ENCODE peak calls at places on chromosomes 11 and 22, in five cellular contexts. One of them, this sample, is unnamed.

GRCh38 chr22:44201556-44202129 is 20.9 kb downstream of the PARVG start:
- DNase-seq in frontal cortex: no peak
- DNase-seq in AG08395: no peak
- DNase-seq in amygdala: no peak
- DNase-seq in NCI-H1417 treated with DMSO at 0.1 percent for 48 hours: no peak
- DNase-seq in this sample: no peak

GRCh38 chr11:81907996-81908395 is 825.7 kb downstream of the FAM181B start:
- DNase-seq in NCI-H1417 treated with DMSO at 0.1 percent for 48 hours: no peak
- DNase-seq in frontal cortex: no peak
- DNase-seq in amygdala: no peak
- DNase-seq in AG08395: no peak
- DNase-seq in this sample: no peak

GRCh38 chr11:116707746-116708145 is 65.0 kb downstream of the BUD13 start:
- DNase-seq in AG08395: no peak
- DNase-seq in frontal cortex: no peak
- DNase-seq in amygdala: no peak
- DNase-seq in NCI-H1417 treated with DMSO at 0.1 percent for 48 hours: no peak
- DNase-seq in this sample: no peak

GRCh38 chr11:111303476-111303875 is 5.1 kb downstream of the POU2AF3 start:
- DNase-seq in NCI-H1417 treated with DMSO at 0.1 percent for 48 hours: no peak
- DNase-seq in amygdala: no peak
- DNase-seq in AG08395: no peak
- DNase-seq in frontal cortex: no peak
- DNase-seq in this sample: no peak

GRCh38 chr11:94504689-94505293 is 7.5 kb upstream of the C11orf97 start:
- DNase-seq in AG08395: peak; percentile 58
- DNase-seq in frontal cortex: peak; percentile 29
- DNase-seq in amygdala: no peak
- DNase-seq in NCI-H1417 treated with DMSO at 0.1 percent for 48 hours: peak; percentile 35
- DNase-seq in this sample: peak; percentile 36

GRCh38 chr11:67404515-67405195 is 772 bp downstream of the TBC1D10C start:
- DNase-seq in frontal cortex: no peak
- DNase-seq in amygdala: no peak
- DNase-seq in NCI-H1417 treated with DMSO at 0.1 percent for 48 hours: no peak
- DNase-seq in AG08395: no peak
- DNase-seq in this sample: no peak

GRCh38 chr11:125348704-125349635 is 147.1 kb downstream of the FEZ1 start:
- DNase-seq in NCI-H1417 treated with DMSO at 0.1 percent for 48 hours: peak; percentile 17
- DNase-seq in amygdala: no peak
- DNase-seq in AG08395: peak; percentile 64
- DNase-seq in frontal cortex: peak; percentile 63
- DNase-seq in this sample: peak; percentile 40

GRCh38 chr11:36235750-36236149 is 53.5 kb downstream of the COMMD9 start:
- DNase-seq in amygdala: no peak
- DNase-seq in AG08395: no peak
- DNase-seq in frontal cortex: no peak
- DNase-seq in NCI-H1417 treated with DMSO at 0.1 percent for 48 hours: no peak
- DNase-seq in this sample: no peak

GRCh38 chr11:69876013-69876412 is 56.8 kb upstream of the FGF3 start:
- DNase-seq in NCI-H1417 treated with DMSO at 0.1 percent for 48 hours: no peak
- DNase-seq in AG08395: no peak
- DNase-seq in frontal cortex: no peak
- DNase-seq in amygdala: no peak
- DNase-seq in this sample: no peak

GRCh38 chr11:67056640-67057409 is at the start of gene RHOD:
- DNase-seq in amygdala: no peak
- DNase-seq in NCI-H1417 treated with DMSO at 0.1 percent for 48 hours: no peak
- DNase-seq in frontal cortex: no peak
- DNase-seq in AG08395: peak; percentile 54
- DNase-seq in this sample: no peak

GRCh38 chr11:65111159-65111536 is 524 bp upstream of the TM7SF2 start:
- DNase-seq in NCI-H1417 treated with DMSO at 0.1 percent for 48 hours: no peak
- DNase-seq in frontal cortex: no peak
- DNase-seq in amygdala: no peak
- DNase-seq in AG08395: no peak
- DNase-seq in this sample: no peak

GRCh38 chr11:15390857-15391256 is 276.1 kb downstream of the INSC start:
- DNase-seq in NCI-H1417 treated with DMSO at 0.1 percent for 48 hours: no peak
- DNase-seq in amygdala: no peak
- DNase-seq in frontal cortex: no peak
- DNase-seq in AG08395: no peak
- DNase-seq in this sample: no peak

GRCh38 chr11:95084509-95084908 is 5.1 kb upstream of the ENDOD1 start:
- DNase-seq in AG08395: no peak
- DNase-seq in frontal cortex: no peak
- DNase-seq in NCI-H1417 treated with DMSO at 0.1 percent for 48 hours: no peak
- DNase-seq in amygdala: no peak
- DNase-seq in this sample: no peak

GRCh38 chr11:28606930-28607329 is 498.7 kb downstream of the METTL15 start:
- DNase-seq in NCI-H1417 treated with DMSO at 0.1 percent for 48 hours: no peak
- DNase-seq in amygdala: no peak
- DNase-seq in AG08395: peak; percentile 44
- DNase-seq in frontal cortex: no peak
- DNase-seq in this sample: no peak

GRCh38 chr11:20278727-20279126 is 84.8 kb upstream of the HTATIP2 start:
- DNase-seq in NCI-H1417 treated with DMSO at 0.1 percent for 48 hours: no peak
- DNase-seq in AG08395: no peak
- DNase-seq in frontal cortex: no peak
- DNase-seq in amygdala: no peak
- DNase-seq in this sample: no peak